ENCODE peak calls at places on chromosome 5, in six cellular contexts. M is CD8-positive, alpha-beta T cell; Z is brain microvascular endothelial cell; Y is H9; J is PC-3; E is fibroblast of the aortic adventitia. H is an unnamed sample.

GRCh38 chr5:76980518-76981144 is 27.8 kb downstream of the CRHBP start:
- DNase-seq in Z (no peak), J (no peak), Y (no peak), E (no peak), M (no peak), H (no peak)

GRCh38 chr5:177035982-177036381 is 13.5 kb downstream of the ZNF346 start:
- DNase-seq in Y (peak), E (no peak), Z (peak), M (no peak), J (no peak), H (peak)

GRCh38 chr5:116577064-116577788 is 2.6 kb upstream of the SEMA6A start:
- DNase-seq in E (no peak), Y (no peak), M (no peak), Z (no peak), J (no peak), H (no peak)

GRCh38 chr5:176501333-176501732 is 35.9 kb downstream of the RNF44 start:
- DNase-seq in Y (no peak), J (peak), E (peak), M (no peak), Z (peak), H (no peak)

GRCh38 chr5:74541381-74541781 is 99.1 kb downstream of the ENC1 start:
- DNase-seq in J (peak), Z (no peak), Y (no peak), E (no peak), M (no peak), H (no peak)

GRCh38 chr5:146653560-146653959 is 137.6 kb upstream of the GPR151 start:
- DNase-seq in Z (no peak), J (no peak), M (no peak), Y (no peak), E (no peak), H (no peak)

GRCh38 chr5:32021771-32022170 is 152.3 kb downstream of the GOLPH3 start:
- DNase-seq in E (no peak), Y (no peak), Z (no peak), J (no peak), M (no peak), H (no peak)

GRCh38 chr5:81779935-81780266 is 29.0 kb upstream of the SSBP2 start:
- DNase-seq in J (no peak), E (no peak), Y (no peak), Z (no peak), M (no peak), H (no peak)

GRCh38 chr5:138874771-138875628 is at the start of gene LRRTM2:
- DNase-seq in E (peak), Z (peak), M (no peak), J (no peak), Y (no peak), H (peak)

GRCh38 chr5:149135536-149136201 is 5.6 kb upstream of the ABLIM3 start:
- DNase-seq in M (no peak), E (peak), Z (peak), J (peak), Y (no peak), H (no peak)

GRCh38 chr5:171681667-171682066 is 104.0 kb upstream of the SMIM23 start:
- DNase-seq in Y (no peak), E (peak), J (no peak), M (no peak), Z (peak), H (no peak)

GRCh38 chr5:50300878-50301277 is 140.2 kb downstream of the EMB start:
- DNase-seq in Z (no peak), J (peak), Y (no peak), M (no peak), E (no peak), H (no peak)

GRCh38 chr5:132546108-132546507 is 2.8 kb upstream of the IL5 start:
- DNase-seq in E (no peak), J (no peak), M (no peak), Y (no peak), Z (no peak), H (no peak)

GRCh38 chr5:172334641-172335040 is 51.1 kb upstream of the UBTD2 start:
- DNase-seq in Z (no peak), E (no peak), M (no peak), Y (no peak), J (no peak), H (no peak)

GRCh38 chr5:2848634-2849033 is 97.2 kb upstream of the IRX2 start:
- DNase-seq in E (no peak), J (peak), Y (no peak), Z (no peak), M (no peak), H (no peak)
- TF ChIP-seq CTCF in E (no peak), J (peak), Y (peak), Z (no peak), M (no peak), H (peak)

GRCh38 chr5:317086-317811 is 4.3 kb upstream of the AHRR start:
- DNase-seq in E (peak), J (peak), Y (peak), M (peak), Z (peak), H (peak)
- TF ChIP-seq CTCF in E (peak), J (peak), Y (peak), M (peak), Z (peak), H (no peak)

DNA sequence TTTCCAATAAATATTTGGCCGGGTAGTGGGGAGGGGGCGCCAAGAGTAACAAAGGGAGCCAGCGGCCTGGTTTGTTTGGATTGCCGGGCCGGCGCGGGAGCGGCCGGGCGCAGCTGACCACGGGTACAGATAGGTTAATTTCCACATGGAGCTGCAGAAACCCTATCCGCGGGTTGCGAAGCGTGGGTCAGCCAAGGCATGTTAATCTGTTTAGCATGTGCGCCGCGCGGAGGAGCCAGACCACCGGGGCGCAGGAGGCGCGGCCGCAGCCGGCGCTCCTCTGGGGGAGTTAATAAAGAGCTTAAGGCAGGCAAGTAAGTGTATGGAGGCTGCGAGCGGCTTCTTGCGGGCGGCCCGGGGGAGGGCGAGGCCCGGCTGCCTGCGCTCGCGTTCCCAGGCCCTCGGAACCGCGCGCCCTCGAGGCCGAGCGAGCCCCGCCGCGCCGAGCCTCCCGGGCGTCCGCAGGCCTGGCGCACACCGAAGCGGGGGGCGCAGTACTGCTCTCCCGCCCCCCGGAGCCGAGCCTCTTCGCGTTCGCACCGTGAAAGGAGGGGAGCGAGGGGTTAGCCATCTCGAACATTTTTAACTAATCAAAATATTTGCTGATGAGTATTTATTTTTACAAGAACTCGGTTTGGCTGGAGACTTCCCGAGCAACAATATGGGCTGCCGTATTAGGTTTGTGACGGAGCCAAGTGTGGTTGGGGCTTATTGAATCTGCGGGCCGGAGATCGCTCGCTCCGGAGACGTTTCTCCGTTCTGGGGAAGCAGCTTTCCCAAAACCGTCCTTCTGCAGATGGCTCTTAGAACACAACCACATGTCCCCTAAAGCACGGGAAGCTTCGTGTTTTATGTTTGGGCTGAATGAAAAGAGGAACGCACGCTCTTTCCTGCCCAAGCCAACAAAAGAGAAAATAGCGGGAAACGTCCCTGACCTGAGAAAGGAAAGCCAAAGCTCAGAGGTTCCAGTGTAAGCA is 28.9 kb downstream of the FOXD1 start:
- DNase-seq in Y (peak), J (no peak), M (no peak), Z (peak), E (peak), H (peak)
- TF ChIP-seq CTCF in Y (no peak), J (no peak), M (no peak), Z (no peak), E (no peak), H (no peak)

GRCh38 chr5:42799668-42800114 is 12.0 kb downstream of the SELENOP start:
- DNase-seq in Y (no peak), E (no peak), M (no peak), J (no peak), Z (no peak), H (no peak)

GRCh38 chr5:42800748-42801330 is 10.9 kb downstream of the SELENOP start:
- DNase-seq in Y (no peak), Z (no peak), E (no peak), J (no peak), M (no peak), H (no peak)

GRCh38 chr5:42798284-42799240 is 13.1 kb downstream of the SELENOP start:
- DNase-seq in E (no peak), J (no peak), Z (no peak), Y (no peak), M (no peak), H (no peak)

GRCh38 chr5:42799241-42799608 is 12.5 kb downstream of the SELENOP start:
- DNase-seq in J (no peak), M (no peak), Z (no peak), Y (no peak), E (no peak), H (no peak)

GRCh38 chr5:42801516-42802166 is 10.1 kb downstream of the SELENOP start:
- DNase-seq in E (no peak), M (no peak), Y (no peak), J (no peak), Z (no peak), H (no peak)
- TF ChIP-seq CTCF in E (no peak), M (no peak), Y (no peak), J (no peak), Z (no peak), H (no peak)

GRCh38 chr5:93807860-93808259 is 66.5 kb upstream of the POU5F2 start:
- DNase-seq in M (no peak), J (no peak), E (no peak), Y (no peak), Z (no peak), H (no peak)
- TF ChIP-seq CTCF in M (no peak), J (no peak), E (no peak), Y (no peak), Z (no peak), H (no peak)

DNA sequence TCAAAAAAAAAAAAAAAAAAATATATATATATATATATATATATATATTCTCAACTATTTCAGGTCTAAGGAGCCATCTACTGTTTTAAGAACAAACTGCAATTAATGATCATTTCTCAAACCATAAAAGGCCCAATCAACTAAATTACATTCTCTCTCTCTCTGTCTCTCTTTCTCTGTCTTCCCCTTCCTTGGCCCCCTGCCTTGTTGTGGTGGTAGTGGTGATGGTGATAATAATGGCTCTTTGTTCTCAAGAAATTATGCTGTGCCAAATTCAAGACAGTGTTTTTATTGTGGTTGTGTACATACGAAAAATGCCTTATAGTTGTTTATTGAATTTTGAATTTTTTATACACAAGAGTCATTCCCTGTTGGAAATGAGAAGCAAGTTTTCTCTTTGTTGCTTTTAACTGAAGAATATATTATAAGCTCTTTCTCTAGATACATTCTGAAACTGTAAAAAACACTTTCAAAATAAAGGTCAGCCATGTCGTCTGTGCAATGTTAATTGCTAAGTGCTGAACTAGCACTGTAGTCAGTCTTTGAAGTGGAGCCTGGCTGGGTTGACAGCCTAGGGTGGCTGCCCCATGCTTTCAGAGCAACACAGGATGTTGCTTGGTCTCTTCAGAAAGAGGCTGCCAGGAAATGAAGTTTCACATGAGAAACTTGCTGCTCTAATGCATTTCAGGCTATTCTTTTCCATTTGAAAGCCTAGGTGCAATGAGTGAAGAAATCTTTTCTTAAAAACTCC is 96.0 kb downstream of the HINT1 start:
- DNase-seq in M (peak), Y (no peak), J (no peak), Z (no peak), E (no peak), H (no peak)
- TF ChIP-seq CTCF in M (peak), Y (no peak), J (peak), Z (no peak), E (no peak), H (no peak)

H was measured in glutamatergic neuron.